ENCODE peak calls at places on chromosomes 6 and 20, in eight cellular contexts. N, X, A, F, H, O, W and Q are unnamed samples.

GRCh38 chr6:24908555-24908954 is 27.2 kb downstream of the RIPOR2 start:
- DNase-seq in H (no peak), A (no peak), N (no peak), O (no peak), X (no peak), W (no peak), F (no peak), Q (no peak)

GRCh38 chr6:95685817-95686216 is 108.5 kb downstream of the MANEA start:
- DNase-seq in H (no peak), N (no peak), O (no peak), A (no peak), F (no peak), W (no peak), X (no peak), Q (no peak)

GRCh38 chr6:156175971-156176421 is 601.2 kb upstream of the ARID1B start:
- DNase-seq in F (no peak), A (peak), H (peak), N (peak), W (peak), X (peak), O (no peak), Q (peak)

GRCh38 chr6:109671721-109672120 is 19.3 kb downstream of the AK9 start:
- DNase-seq in W (peak), H (peak), A (no peak), X (no peak), N (no peak), O (no peak), F (no peak), Q (no peak)

GRCh38 chr20:39129523-39129922 is 167.4 kb downstream of the DHX35 start:
- DNase-seq in F (no peak), O (no peak), X (no peak), N (no peak), H (no peak), A (no peak), W (no peak), Q (no peak)

GRCh38 chr20:19185083-19185482 is 27.4 kb upstream of the SLC24A3 start:
- DNase-seq in F (no peak), N (no peak), O (no peak), A (no peak), X (no peak), W (no peak), H (no peak), Q (peak)

GRCh38 chr20:14234666-14235295 is 102.6 kb downstream of the FLRT3 start:
- DNase-seq in W (no peak), A (no peak), H (no peak), N (peak), X (no peak), O (no peak), F (no peak), Q (no peak)

GRCh38 chr6:85574932-85575598 is 18.6 kb downstream of the SNX14 start:
- DNase-seq in W (peak), O (no peak), H (peak), X (no peak), A (no peak), N (peak), F (no peak), Q (no peak)

GRCh38 chr6:40796280-40797223 is 209.4 kb upstream of the LRFN2 start:
- DNase-seq in A (peak), O (no peak), X (no peak), W (no peak), H (no peak), F (no peak), N (no peak), Q (no peak)

GRCh38 chr20:709421-709820 is 33.8 kb upstream of the SCRT2 start:
- DNase-seq in N (no peak), W (no peak), H (no peak), X (no peak), F (no peak), A (peak), O (no peak), Q (no peak)

GRCh38 chr20:25081065-25081729 is 744 bp downstream of the VSX1 start:
- DNase-seq in F (peak), A (peak), N (no peak), H (no peak), O (no peak), X (no peak), W (no peak), Q (peak)

DNA sequence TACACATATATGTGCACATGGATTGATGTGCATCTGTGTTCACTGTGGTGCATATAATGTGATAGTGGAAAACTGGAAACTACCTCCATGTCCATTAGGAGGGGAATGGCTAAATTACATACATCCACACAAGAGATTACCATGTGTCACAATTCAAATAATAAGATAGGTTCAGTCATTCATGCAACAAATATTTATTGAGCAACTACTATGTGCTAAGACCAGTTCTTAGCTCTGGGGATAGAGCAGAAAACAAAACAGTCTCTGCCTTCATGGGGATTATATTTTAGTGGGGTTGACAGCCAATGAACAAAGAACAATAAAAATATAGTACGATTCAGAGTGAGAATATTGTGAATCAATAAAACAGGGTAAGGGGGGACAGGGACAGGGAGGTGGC is 61.7 kb upstream of the PTGIS start:
- DNase-seq in F (no peak), X (no peak), W (no peak), A (no peak), N (no peak), O (no peak), H (no peak), Q (no peak)
- TF ChIP-seq CTCF in F (no peak), X (no peak), W (no peak), A (no peak), N (no peak), O (no peak), H (no peak), Q (no peak)

DNA sequence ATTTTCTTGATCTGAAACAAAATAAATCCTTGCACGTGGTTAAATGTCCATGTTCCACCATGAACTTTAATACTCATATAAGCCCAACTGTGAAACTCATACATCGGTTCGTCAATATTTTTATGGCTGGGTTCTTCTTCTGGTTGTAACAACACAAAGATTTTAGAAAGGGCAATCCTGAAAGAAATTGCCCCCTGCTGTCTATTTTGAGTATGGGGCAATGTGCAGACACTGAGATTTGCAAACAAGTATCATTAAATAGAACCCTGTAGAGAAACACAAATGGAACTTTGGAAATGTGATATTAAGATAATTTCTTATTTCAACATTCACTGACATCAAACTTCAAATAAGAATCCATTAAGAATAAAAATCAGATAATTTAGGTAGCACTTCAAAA is 80.2 kb upstream of the PHACTR1 start:
- DNase-seq in F (no peak), W (no peak), X (no peak), A (no peak), O (no peak), N (peak), H (no peak), Q (no peak)
- TF ChIP-seq MAX in F (no peak), W (no peak), X (no peak), A (no peak), O (no peak), N (no peak), H (no peak), Q (no peak)

DNA sequence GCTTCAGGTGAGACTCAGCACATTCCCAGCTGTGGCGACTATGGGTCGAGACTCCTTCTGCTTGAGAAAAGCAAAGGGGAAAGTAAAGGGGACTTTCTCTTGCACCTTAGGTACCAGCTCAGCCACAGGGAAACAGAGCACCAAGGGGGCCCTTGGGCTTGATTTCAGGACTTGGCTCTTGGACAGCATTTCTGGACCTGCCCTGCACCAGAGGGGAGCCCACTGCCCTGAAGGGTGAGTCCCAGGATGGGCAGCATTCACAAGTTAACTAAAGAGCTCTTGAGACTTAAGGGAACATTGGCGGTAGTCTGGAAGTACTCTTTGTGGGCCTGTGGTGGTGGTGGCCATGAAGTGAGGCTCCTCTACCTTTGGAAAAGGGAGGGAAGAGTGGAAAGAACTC is 50.3 kb upstream of the RCAN2 start:
- DNase-seq in N (no peak), W (no peak), A (no peak), O (no peak), F (no peak), X (no peak), H (no peak), Q (no peak)
- H3K4me3 ChIP-seq in N (no peak), W (no peak), A (no peak), O (no peak), F (no peak), X (no peak), H (no peak), Q (no peak)

DNA sequence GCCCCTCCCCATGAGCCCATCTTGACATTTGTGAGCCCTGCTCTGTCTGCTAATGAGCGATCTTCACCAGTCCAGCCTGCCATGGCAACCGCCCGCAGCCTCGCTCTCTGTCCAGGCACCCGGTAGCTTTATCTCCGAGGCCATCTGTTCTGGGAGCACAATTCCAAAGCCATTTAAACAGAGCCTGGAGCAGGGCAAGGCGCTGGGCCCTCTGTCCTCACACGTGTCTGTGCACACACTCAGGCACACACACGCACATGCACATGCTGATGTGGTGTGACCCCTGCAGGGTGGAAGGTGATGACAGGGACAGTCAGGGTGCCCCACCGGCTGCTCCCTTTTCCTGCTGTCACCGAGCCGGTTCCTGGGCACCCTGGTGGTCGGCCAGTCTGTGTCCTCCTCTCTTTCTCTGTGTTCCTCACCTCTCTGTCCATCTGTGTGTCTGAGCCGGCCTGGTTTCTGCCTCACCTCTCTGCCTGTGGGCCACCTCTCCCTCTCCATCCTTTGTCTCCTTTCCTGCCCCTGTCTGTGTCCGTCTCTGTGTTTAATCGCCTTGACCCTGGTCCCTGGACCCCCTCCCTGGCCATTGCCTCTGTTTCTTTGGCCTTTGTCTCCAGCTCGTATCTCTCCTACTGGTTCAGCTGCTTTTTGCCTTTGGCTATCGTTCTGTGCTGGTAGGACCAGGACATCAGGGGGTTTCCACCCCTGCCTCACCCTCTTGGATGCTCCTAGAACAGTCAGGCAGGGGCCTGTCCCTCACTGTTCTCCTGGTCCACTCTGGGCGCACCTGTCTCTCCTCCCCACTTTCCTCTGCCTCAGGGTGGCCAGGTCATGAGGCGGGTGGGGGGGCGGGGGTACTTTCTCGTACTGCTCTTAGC is 8.8 kb upstream of the MYT1 start:
- DNase-seq in W (no peak), O (no peak), F (no peak), N (no peak), A (peak), H (no peak), X (no peak), Q (no peak)
- TF ChIP-seq CTCF in W (no peak), O (no peak), F (no peak), N (no peak), A (no peak), H (no peak), X (no peak), Q (no peak)